ENCODE peak calls at places on chromosomes 5 and 9, in eight cellular contexts. T is adrenal gland, A is colonic mucosa, E is NT2/D1, K is heart right ventricle, Z is PC-9, X is Karpas-422, L is gastrocnemius medialis. O is an unnamed sample. For H3K36me3, the result is how much of the 10 kb centered on the place peaks cover.

GRCh38 chr5:128346038-128346437 is 192.0 kb downstream of the FBN2 start:
- DNase-seq in T (no peak), A (no peak), E (no peak), K (no peak), Z (no peak), X (no peak), L (no peak), O (no peak)

GRCh38 chr5:77015938-77016569 is 14.2 kb upstream of the AGGF1 start:
- DNase-seq in T (no peak), A (no peak), E (peak), K (no peak), Z (no peak), X (peak), L (no peak), O (no peak)

GRCh38 chr9:137688261-137688660 is 69.5 kb downstream of the EHMT1 start:
- DNase-seq in T (no peak), A (no peak), E (no peak), K (no peak), Z (no peak), X (no peak), L (no peak), O (no peak)

GRCh38 chr9:136488247-136489214 is 5.7 kb upstream of the SEC16A start:
- DNase-seq in T (peak), A (peak), E (peak), K (peak), Z (peak), X (peak), L (peak), O (peak)

GRCh38 chr5:164306662-164307061 is 801.2 kb downstream of the MAT2B start:
- DNase-seq in T (no peak), A (no peak), E (no peak), K (no peak), Z (no peak), X (no peak), L (no peak), O (peak)

GRCh38 chr5:98309785-98310566 is 463.5 kb upstream of the RGMB start:
- DNase-seq in T (no peak), A (no peak), E (peak), K (no peak), Z (peak), X (no peak), L (no peak), O (peak)

GRCh38 chr5:138645778-138646575 is 70.8 kb upstream of the HSPA9 start:
- DNase-seq in T (no peak), A (no peak), E (no peak), K (no peak), Z (no peak), X (peak), L (no peak), O (no peak)

GRCh38 chr9:14652729-14653377 is 40.4 kb downstream of the ZDHHC21 start:
- DNase-seq in T (no peak), A (no peak), E (peak), K (no peak), Z (no peak), X (peak), L (no peak), O (no peak)

DNA sequence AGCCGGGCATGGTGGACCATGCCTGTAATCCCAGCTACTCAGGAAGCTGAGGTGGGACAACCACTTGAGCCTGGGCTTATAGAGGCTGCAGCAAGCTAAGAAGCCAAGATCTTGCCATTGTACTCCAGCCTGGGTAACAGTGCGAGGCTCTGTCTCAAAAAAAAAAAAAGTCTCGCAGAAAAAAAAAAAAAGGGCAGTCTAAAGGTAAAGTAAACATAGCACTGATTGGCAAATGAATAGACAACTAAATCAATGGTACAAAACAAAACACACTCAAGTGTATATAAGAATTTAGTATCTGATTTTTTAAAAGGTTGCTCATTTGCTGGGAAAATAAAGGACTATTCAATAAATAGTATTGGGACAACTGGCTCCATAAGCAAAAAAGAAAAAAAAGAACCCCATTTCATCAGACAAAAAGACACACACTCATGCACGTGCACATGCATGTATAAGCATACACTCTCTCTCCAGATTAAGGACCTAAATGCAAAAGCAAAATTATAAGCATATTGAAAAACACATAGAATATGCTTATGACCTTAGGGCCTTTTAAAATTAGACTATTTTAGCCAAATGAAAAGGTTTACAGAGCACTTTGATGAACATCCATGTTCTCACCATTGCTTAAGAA is 5.7 kb downstream of the IL6ST start:
- DNase-seq in T (no peak), A (no peak), E (no peak), K (no peak), Z (no peak), X (no peak), L (no peak), O (no peak)
- H3K4me3 ChIP-seq in T (no peak), A (no peak), E (no peak), K (no peak), Z (no peak), X (no peak), L (no peak), O (no peak)

GRCh38 chr5:143036146-143036927 is 266.2 kb downstream of the ARHGAP26 start:
- DNase-seq in T (no peak), A (no peak), E (no peak), K (no peak), Z (no peak), X (no peak), L (no peak), O (no peak)
- H3K36me3 ChIP-seq in T (under half), A (under half), E (under half), K (under half), Z (under half), X (under half), L (under half), O (under half)

GRCh38 chr9:106697799-106698591 is 165.0 kb upstream of the ZNF462 start:
- DNase-seq in T (peak), A (peak), E (no peak), K (peak), Z (peak), X (no peak), L (peak), O (peak)

GRCh38 chr9:106696804-106697203 is 166.2 kb upstream of the ZNF462 start:
- DNase-seq in T (no peak), A (no peak), E (no peak), K (no peak), Z (no peak), X (no peak), L (no peak), O (no peak)

GRCh38 chr9:106693546-106693945 is 169.4 kb upstream of the ZNF462 start:
- DNase-seq in T (no peak), A (no peak), E (no peak), K (no peak), Z (no peak), X (no peak), L (no peak), O (no peak)

GRCh38 chr9:106700676-106701075 is 162.3 kb upstream of the ZNF462 start:
- DNase-seq in T (peak), A (no peak), E (no peak), K (no peak), Z (no peak), X (no peak), L (no peak), O (peak)

DNA sequence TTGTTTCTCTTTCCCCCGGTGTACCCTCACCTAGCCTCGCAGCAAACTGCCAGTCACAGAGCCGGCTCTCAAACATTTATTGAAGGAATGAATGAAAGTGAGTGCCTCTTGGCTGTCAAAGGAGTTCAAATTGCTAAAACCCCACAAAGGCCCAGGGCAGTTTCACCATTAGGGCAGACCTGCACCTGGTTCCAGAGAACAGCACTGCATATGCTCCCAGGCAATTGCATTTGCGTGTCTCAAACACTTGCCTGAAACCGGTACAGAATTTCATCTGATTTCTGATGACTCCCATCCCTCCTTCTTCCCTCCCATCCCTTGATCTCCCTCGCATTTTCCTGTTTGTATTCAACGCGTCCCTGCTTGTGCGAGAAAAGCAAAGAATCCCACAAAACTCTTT is 165.6 kb upstream of the ZNF462 start:
- DNase-seq in T (no peak), A (no peak), E (no peak), K (no peak), Z (no peak), X (no peak), L (no peak), O (no peak)
- H3K4me3 ChIP-seq in T (no peak), A (no peak), E (no peak), K (peak), Z (no peak), X (no peak), L (peak), O (no peak)

GRCh38 chr9:89380437-89381307 is 62.4 kb downstream of the SECISBP2 start:
- DNase-seq in T (no peak), A (no peak), E (no peak), K (no peak), Z (no peak), X (no peak), L (no peak), O (no peak)

GRCh38 chr9:89379508-89380115 is 61.3 kb downstream of the SECISBP2 start:
- DNase-seq in T (no peak), A (no peak), E (no peak), K (no peak), Z (no peak), X (no peak), L (no peak), O (no peak)

GRCh38 chr9:89377411-89377810 is 59.1 kb downstream of the SECISBP2 start:
- DNase-seq in T (no peak), A (no peak), E (no peak), K (no peak), Z (no peak), X (no peak), L (no peak), O (no peak)

GRCh38 chr9:89378541-89378940 is 60.2 kb downstream of the SECISBP2 start:
- DNase-seq in T (no peak), A (no peak), E (no peak), K (no peak), Z (no peak), X (no peak), L (no peak), O (no peak)

DNA sequence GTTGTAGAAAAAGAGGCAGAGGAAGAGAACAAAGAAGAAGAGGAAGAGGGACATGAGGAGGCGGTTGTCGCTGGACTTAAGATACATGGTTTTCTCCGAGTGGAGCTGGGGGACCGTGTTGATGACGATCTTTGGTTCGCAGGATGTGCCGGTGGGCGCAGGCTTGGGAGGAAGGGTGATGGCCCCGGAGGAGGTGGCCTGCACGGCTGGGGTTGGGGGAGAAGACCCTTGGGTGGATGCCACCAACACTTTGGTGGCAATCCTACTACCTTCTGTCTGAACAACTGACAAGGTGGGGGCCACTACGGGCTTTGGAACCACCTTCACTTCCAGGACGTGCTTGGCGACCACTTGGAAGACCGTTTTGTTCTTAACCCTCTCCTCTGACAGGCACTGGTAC is 60.7 kb downstream of the SECISBP2 start:
- DNase-seq in T (no peak), A (no peak), E (no peak), K (no peak), Z (no peak), X (no peak), L (no peak), O (no peak)
- H3K36me3 ChIP-seq in T (under half), A (under half), E (under half), K (under half), Z (under half), X (under half), L (under half), O (under half)

DNA sequence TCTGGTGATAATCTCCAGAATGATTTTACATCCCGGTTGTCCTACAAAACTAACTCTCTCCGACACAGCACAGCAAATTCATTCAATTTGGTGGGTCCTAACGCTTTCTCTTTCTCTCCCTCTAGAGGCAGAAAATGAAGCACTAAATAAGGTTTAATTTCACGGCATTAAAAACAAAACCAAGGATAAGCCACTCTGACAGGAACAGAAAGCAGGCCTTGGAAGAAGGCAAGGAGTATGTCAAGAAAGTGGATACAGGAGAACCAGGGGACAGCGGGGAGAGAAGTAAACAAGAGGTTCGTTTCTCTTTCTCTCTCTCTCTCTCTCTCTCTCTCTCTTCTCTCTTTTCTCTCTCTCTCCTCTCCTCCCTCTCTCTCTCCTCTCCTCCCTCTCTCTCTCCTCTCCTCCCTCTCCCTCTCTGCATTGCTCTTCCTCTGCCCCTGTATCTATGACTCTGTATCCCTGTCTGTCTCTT is 49.8 kb downstream of the EBF1 start:
- DNase-seq in T (no peak), A (no peak), E (no peak), K (no peak), Z (no peak), X (peak), L (no peak), O (no peak)
- H3K4me3 ChIP-seq in T (no peak), A (no peak), E (no peak), K (peak), Z (no peak), X (peak), L (peak), O (no peak)

GRCh38 chr9:128825923-128826702 is 3.5 kb downstream of the SPOUT1 start:
- DNase-seq in T (no peak), A (no peak), E (no peak), K (no peak), Z (no peak), X (no peak), L (no peak), O (no peak)
- H3K36me3 ChIP-seq in T (under half), A (under half), E (half or more), K (half or more), Z (under half), X (under half), L (half or more), O (under half)

DNA sequence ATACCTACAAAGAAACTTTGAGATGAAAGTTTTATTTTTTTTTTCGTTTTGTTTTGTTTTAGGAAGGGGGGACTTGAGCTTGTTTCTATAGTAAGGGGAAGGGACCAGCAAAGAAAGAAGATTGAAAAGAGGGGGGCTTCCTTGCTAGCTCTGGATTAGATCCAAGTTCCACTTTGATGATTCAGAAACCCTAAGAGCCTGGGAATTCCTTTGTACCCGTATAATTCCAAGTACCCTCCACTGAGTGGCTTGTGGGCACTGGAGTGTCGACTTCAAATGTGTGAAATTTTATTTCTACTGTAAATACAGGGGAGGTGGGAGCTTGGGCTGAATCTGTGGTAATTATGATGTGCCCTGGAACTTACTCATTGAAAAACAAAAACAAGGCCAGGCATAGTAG is 10.9 kb downstream of the MAMDC2 start:
- DNase-seq in T (no peak), A (no peak), E (no peak), K (no peak), Z (no peak), X (no peak), L (no peak), O (no peak)
- H3K4me3 ChIP-seq in T (no peak), A (no peak), E (no peak), K (no peak), Z (peak), X (no peak), L (no peak), O (no peak)

GRCh38 chr9:120856700-120857099 is 14.0 kb upstream of the PSMD5 start:
- DNase-seq in T (no peak), A (peak), E (no peak), K (no peak), Z (no peak), X (no peak), L (no peak), O (no peak)

GRCh38 chr9:120855827-120856636 is 13.3 kb upstream of the PSMD5 start:
- DNase-seq in T (no peak), A (no peak), E (no peak), K (no peak), Z (no peak), X (no peak), L (no peak), O (no peak)

GRCh38 chr9:120859361-120859760 is 16.6 kb upstream of the PSMD5 start:
- DNase-seq in T (no peak), A (no peak), E (no peak), K (no peak), Z (no peak), X (no peak), L (no peak), O (no peak)

GRCh38 chr9:120857902-120858301 is 15.2 kb upstream of the PSMD5 start:
- DNase-seq in T (no peak), A (no peak), E (no peak), K (no peak), Z (no peak), X (no peak), L (no peak), O (no peak)

GRCh38 chr9:120857481-120857880 is 14.8 kb upstream of the PSMD5 start:
- DNase-seq in T (peak), A (no peak), E (no peak), K (peak), Z (no peak), X (no peak), L (no peak), O (no peak)
- H3K36me3 ChIP-seq in T (under half), A (under half), E (half or more), K (half or more), Z (under half), X (half or more), L (under half), O (half or more)

GRCh38 chr9:94826644-94827410 is 100.3 kb downstream of the AOPEP start:
- DNase-seq in T (no peak), A (no peak), E (no peak), K (no peak), Z (no peak), X (no peak), L (no peak), O (no peak)
- H3K4me3 ChIP-seq in T (no peak), A (no peak), E (no peak), K (no peak), Z (no peak), X (no peak), L (no peak), O (no peak)

GRCh38 chr9:114656301-114656700 is 1.3 kb downstream of the TEX53 start:
- DNase-seq in T (no peak), A (no peak), E (no peak), K (no peak), Z (no peak), X (no peak), L (no peak), O (no peak)
- H3K36me3 ChIP-seq in T (under half), A (under half), E (under half), K (under half), Z (under half), X (under half), L (under half), O (under half)

O was measured in MG63.